ENCODE peak calls at places on chromosomes 5 and 9, in six cellular contexts. One of them, this sample, is unnamed.

GRCh38 chr9:117763314-117763713 is 59.1 kb downstream of the TLR4 start:
- DNase-seq in NCI-H748 treated with DMSO at 0.1 percent for 48 hours: no peak
- DNase-seq in activated CD4-positive, alpha-beta T cell treated with anti-CD3 and anti-CD28 coated beads for 24 hours: no peak
- DNase-seq in lower leg skin: no peak
- DNase-seq in hepatocyte: no peak
- DNase-seq in AG04450: no peak
- DNase-seq in this sample: no peak

GRCh38 chr9:36093384-36093783 is 43.1 kb upstream of the GLIPR2 start:
- DNase-seq in hepatocyte: no peak
- DNase-seq in lower leg skin: no peak
- DNase-seq in NCI-H748 treated with DMSO at 0.1 percent for 48 hours: no peak
- DNase-seq in activated CD4-positive, alpha-beta T cell treated with anti-CD3 and anti-CD28 coated beads for 24 hours: no peak
- DNase-seq in AG04450: no peak
- DNase-seq in this sample: no peak

GRCh38 chr5:948472-949274 is 56.0 kb downstream of the TRIP13 start:
- DNase-seq in NCI-H748 treated with DMSO at 0.1 percent for 48 hours: no peak
- DNase-seq in AG04450: no peak
- DNase-seq in hepatocyte: no peak
- DNase-seq in activated CD4-positive, alpha-beta T cell treated with anti-CD3 and anti-CD28 coated beads for 24 hours: no peak
- DNase-seq in lower leg skin: no peak
- DNase-seq in this sample: peak

GRCh38 chr5:150213530-150213929 is 23.7 kb downstream of the SLC6A7 start:
- DNase-seq in activated CD4-positive, alpha-beta T cell treated with anti-CD3 and anti-CD28 coated beads for 24 hours: no peak
- DNase-seq in hepatocyte: no peak
- DNase-seq in lower leg skin: no peak
- DNase-seq in AG04450: no peak
- DNase-seq in NCI-H748 treated with DMSO at 0.1 percent for 48 hours: no peak
- DNase-seq in this sample: no peak

GRCh38 chr9:18568969-18569368 is 95.0 kb downstream of the ADAMTSL1 start:
- DNase-seq in NCI-H748 treated with DMSO at 0.1 percent for 48 hours: peak
- DNase-seq in activated CD4-positive, alpha-beta T cell treated with anti-CD3 and anti-CD28 coated beads for 24 hours: no peak
- DNase-seq in hepatocyte: no peak
- DNase-seq in lower leg skin: no peak
- DNase-seq in AG04450: no peak
- DNase-seq in this sample: no peak

GRCh38 chr5:134029156-134029555 is 24.4 kb upstream of the VDAC1 start:
- DNase-seq in NCI-H748 treated with DMSO at 0.1 percent for 48 hours: no peak
- DNase-seq in AG04450: peak
- DNase-seq in lower leg skin: no peak
- DNase-seq in activated CD4-positive, alpha-beta T cell treated with anti-CD3 and anti-CD28 coated beads for 24 hours: no peak
- DNase-seq in hepatocyte: peak
- DNase-seq in this sample: no peak

GRCh38 chr5:581266-581665 is 30.9 kb upstream of the CEP72 start:
- DNase-seq in activated CD4-positive, alpha-beta T cell treated with anti-CD3 and anti-CD28 coated beads for 24 hours: no peak
- DNase-seq in AG04450: no peak
- DNase-seq in NCI-H748 treated with DMSO at 0.1 percent for 48 hours: no peak
- DNase-seq in hepatocyte: no peak
- DNase-seq in lower leg skin: no peak
- DNase-seq in this sample: no peak

GRCh38 chr9:91282292-91282691 is 79.4 kb downstream of the AUH start:
- DNase-seq in activated CD4-positive, alpha-beta T cell treated with anti-CD3 and anti-CD28 coated beads for 24 hours: no peak
- DNase-seq in hepatocyte: no peak
- DNase-seq in NCI-H748 treated with DMSO at 0.1 percent for 48 hours: no peak
- DNase-seq in lower leg skin: no peak
- DNase-seq in AG04450: no peak
- DNase-seq in this sample: no peak

GRCh38 chr5:74082504-74082903 is 456.5 kb downstream of the ARHGEF28 start:
- DNase-seq in AG04450: no peak
- DNase-seq in NCI-H748 treated with DMSO at 0.1 percent for 48 hours: peak
- DNase-seq in activated CD4-positive, alpha-beta T cell treated with anti-CD3 and anti-CD28 coated beads for 24 hours: no peak
- DNase-seq in lower leg skin: no peak
- DNase-seq in hepatocyte: no peak
- DNase-seq in this sample: no peak

GRCh38 chr5:32272746-32273145 is 40.0 kb downstream of the MTMR12 start:
- DNase-seq in AG04450: no peak
- DNase-seq in lower leg skin: no peak
- DNase-seq in NCI-H748 treated with DMSO at 0.1 percent for 48 hours: no peak
- DNase-seq in activated CD4-positive, alpha-beta T cell treated with anti-CD3 and anti-CD28 coated beads for 24 hours: no peak
- DNase-seq in hepatocyte: no peak
- DNase-seq in this sample: peak

GRCh38 chr5:135511858-135512257 is 23.9 kb downstream of the NEUROG1 start:
- DNase-seq in hepatocyte: no peak
- DNase-seq in activated CD4-positive, alpha-beta T cell treated with anti-CD3 and anti-CD28 coated beads for 24 hours: no peak
- DNase-seq in lower leg skin: no peak
- DNase-seq in NCI-H748 treated with DMSO at 0.1 percent for 48 hours: no peak
- DNase-seq in AG04450: no peak
- DNase-seq in this sample: no peak

GRCh38 chr5:73964352-73964751 is 338.4 kb downstream of the ARHGEF28 start:
- DNase-seq in AG04450: no peak
- DNase-seq in activated CD4-positive, alpha-beta T cell treated with anti-CD3 and anti-CD28 coated beads for 24 hours: no peak
- DNase-seq in NCI-H748 treated with DMSO at 0.1 percent for 48 hours: no peak
- DNase-seq in hepatocyte: no peak
- DNase-seq in lower leg skin: no peak
- DNase-seq in this sample: no peak

GRCh38 chr5:109141499-109142200 is 268.1 kb downstream of the PJA2 start:
- DNase-seq in activated CD4-positive, alpha-beta T cell treated with anti-CD3 and anti-CD28 coated beads for 24 hours: no peak
- DNase-seq in NCI-H748 treated with DMSO at 0.1 percent for 48 hours: no peak
- DNase-seq in hepatocyte: no peak
- DNase-seq in lower leg skin: no peak
- DNase-seq in AG04450: no peak
- DNase-seq in this sample: no peak

GRCh38 chr9:90107021-90107771 is 502.4 kb downstream of the GADD45G start:
- DNase-seq in lower leg skin: peak
- DNase-seq in activated CD4-positive, alpha-beta T cell treated with anti-CD3 and anti-CD28 coated beads for 24 hours: no peak
- DNase-seq in AG04450: no peak
- DNase-seq in NCI-H748 treated with DMSO at 0.1 percent for 48 hours: peak
- DNase-seq in hepatocyte: peak
- DNase-seq in this sample: no peak

GRCh38 chr5:107476783-107477182 is 194.0 kb downstream of the EFNA5 start:
- DNase-seq in AG04450: no peak
- DNase-seq in NCI-H748 treated with DMSO at 0.1 percent for 48 hours: no peak
- DNase-seq in hepatocyte: peak
- DNase-seq in lower leg skin: no peak
- DNase-seq in activated CD4-positive, alpha-beta T cell treated with anti-CD3 and anti-CD28 coated beads for 24 hours: no peak
- DNase-seq in this sample: no peak

GRCh38 chr5:139473105-139473504 is 2.3 kb downstream of the SMIM33 start:
- DNase-seq in activated CD4-positive, alpha-beta T cell treated with anti-CD3 and anti-CD28 coated beads for 24 hours: no peak
- DNase-seq in NCI-H748 treated with DMSO at 0.1 percent for 48 hours: no peak
- DNase-seq in hepatocyte: no peak
- DNase-seq in AG04450: no peak
- DNase-seq in lower leg skin: no peak
- DNase-seq in this sample: no peak

GRCh38 chr5:132184588-132184987 is 43.1 kb downstream of the P4HA2 start:
- DNase-seq in lower leg skin: no peak
- DNase-seq in NCI-H748 treated with DMSO at 0.1 percent for 48 hours: no peak
- DNase-seq in hepatocyte: no peak
- DNase-seq in activated CD4-positive, alpha-beta T cell treated with anti-CD3 and anti-CD28 coated beads for 24 hours: no peak
- DNase-seq in AG04450: no peak
- DNase-seq in this sample: no peak

GRCh38 chr5:112649882-112650281 is 87.8 kb upstream of the APC start:
- DNase-seq in AG04450: no peak
- DNase-seq in NCI-H748 treated with DMSO at 0.1 percent for 48 hours: no peak
- DNase-seq in hepatocyte: peak
- DNase-seq in activated CD4-positive, alpha-beta T cell treated with anti-CD3 and anti-CD28 coated beads for 24 hours: no peak
- DNase-seq in lower leg skin: no peak
- DNase-seq in this sample: no peak

GRCh38 chr9:120946259-120946658 is 19.7 kb upstream of the TRAF1 start:
- DNase-seq in lower leg skin: no peak
- DNase-seq in AG04450: no peak
- DNase-seq in NCI-H748 treated with DMSO at 0.1 percent for 48 hours: no peak
- DNase-seq in hepatocyte: no peak
- DNase-seq in activated CD4-positive, alpha-beta T cell treated with anti-CD3 and anti-CD28 coated beads for 24 hours: no peak
- DNase-seq in this sample: no peak

GRCh38 chr9:100739666-100740065 is 161.8 kb downstream of the CAVIN4 start:
- DNase-seq in AG04450: no peak
- DNase-seq in NCI-H748 treated with DMSO at 0.1 percent for 48 hours: no peak
- DNase-seq in hepatocyte: peak
- DNase-seq in activated CD4-positive, alpha-beta T cell treated with anti-CD3 and anti-CD28 coated beads for 24 hours: no peak
- DNase-seq in lower leg skin: no peak
- DNase-seq in this sample: no peak

GRCh38 chr9:27451207-27451792 is 72.8 kb upstream of the IFNK start:
- DNase-seq in activated CD4-positive, alpha-beta T cell treated with anti-CD3 and anti-CD28 coated beads for 24 hours: no peak
- DNase-seq in NCI-H748 treated with DMSO at 0.1 percent for 48 hours: no peak
- DNase-seq in AG04450: no peak
- DNase-seq in hepatocyte: no peak
- DNase-seq in lower leg skin: no peak
- DNase-seq in this sample: no peak

This sample was measured in suprapubic skin.